ENCODE peak calls at places on chromosomes 1 and 21, in six cellular contexts. Y, R, J, X, I and G are unnamed samples.

GRCh38 chr1:239662950-239663349 is 276.6 kb downstream of the CHRM3 start:
- DNase-seq in I (no peak), R (no peak), Y (no peak), X (no peak), J (no peak), G (no peak)

GRCh38 chr1:225745231-225745630 is 32.4 kb upstream of the SRP9 start:
- DNase-seq in J (no peak), X (no peak), I (no peak), R (no peak), Y (no peak), G (no peak)

GRCh38 chr1:47792786-47793185 is 204.4 kb downstream of the TRABD2B start:
- DNase-seq in I (no peak), J (no peak), Y (no peak), X (no peak), R (no peak), G (no peak)

GRCh38 chr21:44258056-44258725 is 3.5 kb downstream of the DNMT3L start:
- DNase-seq in Y (no peak), R (no peak), J (no peak), X (no peak), I (no peak), G (no peak)

GRCh38 chr1:183139281-183139942 is 46.7 kb upstream of the LAMC2 start:
- DNase-seq in J (peak), Y (no peak), X (no peak), I (no peak), R (no peak), G (no peak)

GRCh38 chr1:2046225-2046917 is 3.8 kb upstream of the PRKCZ start:
- DNase-seq in R (no peak), J (no peak), Y (peak), X (no peak), I (peak), G (peak)

GRCh38 chr1:151146416-151147131 is at the start of gene SEMA6C:
- DNase-seq in J (peak), I (peak), Y (peak), R (peak), X (peak), G (peak)

GRCh38 chr21:18913914-18914313 is 510.3 kb upstream of the TMPRSS15 start:
- DNase-seq in I (no peak), J (no peak), X (no peak), R (no peak), Y (no peak), G (no peak)

GRCh38 chr1:234602334-234603220 is 7.4 kb downstream of the IRF2BP2 start:
- DNase-seq in Y (peak), J (peak), X (no peak), I (no peak), R (peak), G (peak)

GRCh38 chr1:156964431-156964830 is 44.0 kb downstream of the LRRC71 start:
- DNase-seq in R (no peak), I (no peak), X (no peak), Y (no peak), J (peak), G (no peak)

GRCh38 chr1:26027716-26028489 is 6.3 kb downstream of the EXTL1 start:
- DNase-seq in X (no peak), Y (no peak), I (no peak), R (no peak), J (no peak), G (no peak)

GRCh38 chr1:62593825-62594394 is 3.4 kb upstream of the ANGPTL3 start:
- DNase-seq in Y (no peak), X (no peak), I (no peak), J (peak), R (no peak), G (no peak)

GRCh38 chr1:67463298-67463960 is 33.2 kb upstream of the SERBP1 start:
- DNase-seq in R (no peak), I (no peak), J (peak), Y (no peak), X (no peak), G (no peak)

GRCh38 chr1:185929759-185930158 is 195.6 kb downstream of the HMCN1 start:
- DNase-seq in X (no peak), R (no peak), J (peak), Y (no peak), I (no peak), G (no peak)

GRCh38 chr21:46066843-46067331 is 31.0 kb upstream of the COL6A2 start:
- DNase-seq in Y (no peak), I (no peak), J (peak), R (peak), X (peak), G (no peak)

GRCh38 chr21:36695671-36696389 is 3.1 kb upstream of the SIM2 start:
- DNase-seq in R (no peak), X (no peak), J (no peak), I (no peak), Y (no peak), G (no peak)

GRCh38 chr1:2593251-2593878 is 6.8 kb downstream of the PRXL2B start:
- DNase-seq in I (peak), J (no peak), X (no peak), R (no peak), Y (no peak), G (no peak)

GRCh38 chr1:30856260-30856790 is 52.2 kb downstream of the SDC3 start:
- DNase-seq in I (no peak), X (no peak), J (no peak), R (no peak), Y (no peak), G (no peak)

GRCh38 chr1:241125297-241125696 is 231.7 kb downstream of the RGS7 start:
- DNase-seq in X (no peak), Y (no peak), R (no peak), I (no peak), J (no peak), G (no peak)

GRCh38 chr1:24275510-24275909 is 43.6 kb upstream of the GRHL3 start:
- DNase-seq in J (peak), R (no peak), X (no peak), I (no peak), Y (no peak), G (no peak)

GRCh38 chr1:25361901-25362300 is 23.8 kb downstream of the TMEM50A start:
- DNase-seq in I (no peak), Y (no peak), X (no peak), J (no peak), R (no peak), G (no peak)

GRCh38 chr1:30123036-30123535 is 600.3 kb downstream of the MATN1 start:
- DNase-seq in I (no peak), R (no peak), J (no peak), Y (no peak), X (no peak), G (no peak)

GRCh38 chr21:15210235-15210678 is 145.5 kb upstream of the NRIP1 start:
- DNase-seq in R (peak), I (peak), Y (no peak), J (no peak), X (no peak), G (no peak)

GRCh38 chr1:2554621-2555387 is 1.4 kb upstream of the TNFRSF14 start:
- DNase-seq in I (peak), Y (no peak), X (no peak), R (no peak), J (no peak), G (no peak)

GRCh38 chr1:175146535-175147213 is 45.9 kb downstream of the KIAA0040 start:
- DNase-seq in R (peak), J (peak), I (peak), Y (peak), X (peak), G (peak)

GRCh38 chr1:207336559-207337467 is 15.3 kb downstream of the CD55 start:
- DNase-seq in J (peak), Y (no peak), I (no peak), X (no peak), R (no peak), G (no peak)

GRCh38 chr21:40623550-40623949 is 223.4 kb downstream of the DSCAM start:
- DNase-seq in J (no peak), I (no peak), X (no peak), R (no peak), Y (no peak), G (no peak)

GRCh38 chr1:58903450-58904298 is 119.8 kb upstream of the JUN start:
- DNase-seq in J (peak), X (peak), Y (peak), R (peak), I (peak), G (peak)
- TF ChIP-seq POLR2A in J (peak), X (peak), Y (peak), R (peak), I (peak), G (peak)

GRCh38 chr1:33957854-33958253 is 94.0 kb downstream of the HMGB4 start:
- DNase-seq in R (no peak), Y (no peak), X (no peak), I (no peak), J (no peak), G (no peak)

GRCh38 chr1:33960496-33960895 is 96.6 kb downstream of the HMGB4 start:
- DNase-seq in I (no peak), X (no peak), R (no peak), Y (no peak), J (no peak), G (no peak)

GRCh38 chr1:33949570-33949969 is 85.7 kb downstream of the HMGB4 start:
- DNase-seq in I (no peak), J (no peak), R (no peak), Y (no peak), X (no peak), G (no peak)

GRCh38 chr1:33955101-33955500 is 91.2 kb downstream of the HMGB4 start:
- DNase-seq in X (no peak), R (no peak), I (no peak), Y (no peak), J (no peak), G (no peak)
- H3K27ac ChIP-seq in X (no peak), R (no peak), I (no peak), Y (no peak), J (no peak), G (no peak)

GRCh38 chr1:28580706-28581530 is 11.1 kb upstream of the RAB42 start:
- DNase-seq in J (peak), I (no peak), R (no peak), Y (no peak), X (no peak), G (peak)

GRCh38 chr1:28579374-28579773 is 12.7 kb upstream of the RAB42 start:
- DNase-seq in Y (no peak), R (no peak), I (no peak), J (no peak), X (no peak), G (no peak)

GRCh38 chr1:28578696-28579218 is 13.3 kb upstream of the RAB42 start:
- DNase-seq in I (no peak), R (no peak), Y (no peak), J (no peak), X (no peak), G (no peak)

GRCh38 chr1:28582248-28582615 is 9.8 kb upstream of the RAB42 start:
- DNase-seq in Y (no peak), J (no peak), X (no peak), R (peak), I (no peak), G (no peak)

GRCh38 chr1:28581531-28582247 is 10.4 kb upstream of the RAB42 start:
- DNase-seq in X (peak), R (peak), Y (peak), J (peak), I (peak), G (peak)
- TF ChIP-seq POLR2A in X (peak), R (peak), Y (peak), J (peak), I (peak), G (peak)

DNA sequence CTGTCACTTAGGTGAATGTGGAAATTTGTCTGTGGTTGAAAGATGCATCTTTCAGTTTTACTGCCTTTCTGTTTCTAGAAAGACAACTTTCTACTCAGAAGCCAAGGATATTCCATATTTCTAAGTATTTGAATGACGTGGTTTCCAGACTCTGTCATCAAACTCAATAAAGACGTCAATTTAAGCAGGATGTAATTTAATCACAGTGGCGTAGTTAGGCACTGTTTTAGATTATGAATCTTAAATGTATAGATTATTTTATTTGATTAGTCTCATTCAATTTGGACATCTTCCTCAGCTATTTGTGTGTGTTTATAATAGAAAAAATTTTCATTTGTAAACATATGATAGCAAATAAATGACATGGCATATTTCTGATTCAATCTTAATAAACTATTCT is 298.9 kb downstream of the RYR2 start:
- DNase-seq in I (no peak), R (no peak), Y (no peak), X (no peak), J (no peak), G (no peak)
- H3K27ac ChIP-seq in I (no peak), R (no peak), Y (no peak), X (no peak), J (no peak), G (no peak)